ENCODE peak calls at places on chromosomes 7 and 10, in five cellular contexts. K is psoas muscle; W is mammary epithelial cell; E is activated T-cell treated with anti-CD3 and anti-CD28 coated beads, Interleukin-2, amount 50 U/mL, for 4 hours; D is WTC11. C is an unnamed sample.

GRCh38 chr10:23742368-23742767 is 303.5 kb downstream of the OTUD1 start:
- DNase-seq in W (no peak), E (no peak), K (no peak), D (no peak), C (no peak)

GRCh38 chr10:61805091-61805490 is 96.4 kb upstream of the ARID5B start:
- DNase-seq in K (no peak), W (no peak), E (no peak), D (no peak), C (no peak)

GRCh38 chr7:105015631-105015965 is 1.6 kb downstream of the KMT2E start:
- DNase-seq in D (no peak), K (no peak), E (no peak), W (no peak), C (peak)

GRCh38 chr7:136146925-136147324 is 169.8 kb upstream of the MTPN start:
- DNase-seq in E (no peak), D (no peak), W (no peak), K (no peak), C (no peak)

GRCh38 chr7:134690614-134691504 is 44.2 kb downstream of the BPGM start:
- DNase-seq in W (peak), K (no peak), E (no peak), D (no peak), C (no peak)

GRCh38 chr7:96179863-96180262 is 142.0 kb downstream of the SLC25A13 start:
- DNase-seq in W (no peak), K (no peak), E (no peak), D (no peak), C (no peak)

GRCh38 chr10:129165770-129166169 is 301.3 kb upstream of the MGMT start:
- DNase-seq in K (no peak), D (no peak), E (no peak), W (no peak), C (no peak)

GRCh38 chr10:52491246-52492000 is 177.3 kb downstream of the DKK1 start:
- DNase-seq in E (no peak), K (no peak), D (no peak), W (peak), C (no peak)

GRCh38 chr10:13346280-13346819 is 1.7 kb downstream of the SEPHS1 start:
- DNase-seq in K (peak), E (no peak), W (peak), D (no peak), C (no peak)

GRCh38 chr7:100897111-100897608 is 1.5 kb upstream of the ACHE start:
- DNase-seq in E (no peak), W (no peak), D (peak), K (peak), C (no peak)

GRCh38 chr7:43112088-43112940 is at the start of gene HECW1:
- DNase-seq in E (no peak), W (no peak), K (no peak), D (peak), C (no peak)

GRCh38 chr10:44935201-44935960 is 24.2 kb upstream of the RASSF4 start:
- DNase-seq in W (peak), E (no peak), D (no peak), K (no peak), C (peak)

GRCh38 chr7:30682131-30683083 is at the start of gene CRHR2:
- DNase-seq in D (peak), W (no peak), E (peak), K (peak), C (no peak)

C was measured in lower leg skin.